ENCODE peak calls at places on chromosomes 2 and 18, in eight cellular contexts. H is RPMI7951, V is esophagus muscularis mucosa, R is choroid plexus epithelial cell, Z is substantia nigra, Q is posterior vena cava, U is astrocyte of the spinal cord, Y is NCI-H1092 treated with DMSO at 0.1 percent for 48 hours. D is an unnamed sample.
A peak's percentile ranks its signal among the peaks of the same experiment; 100 is the strongest.

GRCh38 chr2:147541314-147541713 is 303.5 kb upstream of the ACVR2A start:
- DNase-seq in H (no peak), V (no peak), R (no peak), Z (no peak), Q (no peak), U (no peak), Y (no peak), D (no peak)

GRCh38 chr2:112634153-112634873 is 11.4 kb upstream of the SLC20A1 start:
- DNase-seq in H (no peak), V (peak; percentile 72), R (no peak), Z (no peak), Q (peak; percentile 58), U (no peak), Y (no peak), D (no peak)

GRCh38 chr18:7980136-7980535 is 413.0 kb downstream of the PTPRM start:
- DNase-seq in H (no peak), V (no peak), R (no peak), Z (no peak), Q (no peak), U (no peak), Y (no peak), D (no peak)

GRCh38 chr18:58544616-58545337 is 84.1 kb downstream of the ALPK2 start:
- DNase-seq in H (peak; percentile 63), V (no peak), R (no peak), Z (no peak), Q (no peak), U (no peak), Y (no peak), D (no peak)

GRCh38 chr2:121130301-121130850 is 154.6 kb downstream of the TFCP2L1 start:
- DNase-seq in H (no peak), V (no peak), R (no peak), Z (no peak), Q (no peak), U (no peak), Y (no peak), D (no peak)

GRCh38 chr2:28201711-28202180 is 190.9 kb upstream of the FOSL2 start:
- DNase-seq in H (no peak), V (no peak), R (no peak), Z (no peak), Q (no peak), U (no peak), Y (no peak), D (no peak)

GRCh38 chr2:69985684-69986083 is 24.3 kb upstream of the ASPRV1 start:
- DNase-seq in H (no peak), V (no peak), R (no peak), Z (no peak), Q (no peak), U (no peak), Y (no peak), D (no peak)

GRCh38 chr2:105718846-105719432 is 25.8 kb upstream of the NCK2 start:
- DNase-seq in H (no peak), V (peak; percentile 89), R (no peak), Z (no peak), Q (no peak), U (no peak), Y (no peak), D (no peak)

GRCh38 chr2:176527141-176527901 is 258.1 kb downstream of the MTX2 start:
- DNase-seq in H (peak; percentile 66), V (no peak), R (no peak), Z (no peak), Q (no peak), U (no peak), Y (peak; percentile 88), D (no peak)

GRCh38 chr18:77119101-77119850 is 13.3 kb downstream of the MBP start:
- DNase-seq in H (no peak), V (no peak), R (no peak), Z (no peak), Q (no peak), U (no peak), Y (no peak), D (no peak)

D was measured in PC-9.